ENCODE peak calls at places on chromosomes 4 and X, in four cellular contexts. One of them, this sample, is unnamed.

GRCh38 chr4:172813359-172813923 is 355.2 kb upstream of the GALNT7 start:
- DNase-seq in left lung: no peak
- DNase-seq in NCI-H2171: no peak
- DNase-seq in RPMI7951: no peak
- DNase-seq in this sample: no peak

GRCh38 chr4:3305610-3306371 is 13.0 kb downstream of the RGS12 start:
- DNase-seq in left lung: no peak
- DNase-seq in NCI-H2171: peak; percentile 55
- DNase-seq in RPMI7951: no peak
- DNase-seq in this sample: peak; percentile 42

GRCh38 chr4:61462451-61463326 is 262.6 kb downstream of the ADGRL3 start:
- DNase-seq in left lung: no peak
- DNase-seq in NCI-H2171: no peak
- DNase-seq in RPMI7951: no peak
- DNase-seq in this sample: no peak

GRCh38 chr4:170420255-170420693 is 330.5 kb upstream of the AADAT start:
- DNase-seq in left lung: no peak
- DNase-seq in NCI-H2171: no peak
- DNase-seq in RPMI7951: peak; percentile 8
- DNase-seq in this sample: no peak

GRCh38 chr4:55762815-55763214 is 56.8 kb upstream of the EXOC1L start:
- DNase-seq in left lung: no peak
- DNase-seq in NCI-H2171: no peak
- DNase-seq in RPMI7951: no peak
- DNase-seq in this sample: no peak

GRCh38 chr4:182179105-182179504 is 64.1 kb upstream of the TENM3 start:
- DNase-seq in left lung: no peak
- DNase-seq in NCI-H2171: no peak
- DNase-seq in RPMI7951: peak; percentile 73
- DNase-seq in this sample: no peak

GRCh38 chr4:4625488-4625887 is 83.6 kb upstream of the STX18 start:
- DNase-seq in left lung: no peak
- DNase-seq in NCI-H2171: no peak
- DNase-seq in RPMI7951: peak; percentile 94
- DNase-seq in this sample: no peak

GRCh38 chr4:74038161-74039064 is at the start of gene CXCL3:
- DNase-seq in left lung: peak; percentile 91
- DNase-seq in NCI-H2171: no peak
- DNase-seq in RPMI7951: peak; percentile 72
- DNase-seq in this sample: no peak

GRCh38 chr4:142091691-142092182 is 455.4 kb downstream of the IL15 start:
- DNase-seq in left lung: no peak
- DNase-seq in NCI-H2171: no peak
- DNase-seq in RPMI7951: peak; percentile 87
- DNase-seq in this sample: no peak

GRCh38 chrX:41022579-41022978 is 62.7 kb upstream of the USP9X start:
- DNase-seq in left lung: no peak
- DNase-seq in NCI-H2171: no peak
- DNase-seq in RPMI7951: peak; percentile 55
- DNase-seq in this sample: no peak

GRCh38 chr4:182862921-182863320 is 54.3 kb downstream of the DCTD start:
- DNase-seq in left lung: peak; percentile 77
- DNase-seq in NCI-H2171: no peak
- DNase-seq in RPMI7951: no peak
- DNase-seq in this sample: no peak

GRCh38 chr4:72320185-72320948 is 248.7 kb downstream of the ADAMTS3 start:
- DNase-seq in left lung: no peak
- DNase-seq in NCI-H2171: no peak
- DNase-seq in RPMI7951: no peak
- DNase-seq in this sample: no peak

GRCh38 chr4:40672528-40673522 is 43.2 kb upstream of the RBM47 start:
- DNase-seq in left lung: peak; percentile 55
- DNase-seq in NCI-H2171: no peak
- DNase-seq in RPMI7951: peak; percentile 93
- DNase-seq in this sample: peak; percentile 78

GRCh38 chrX:30900227-30900626 is 11.2 kb upstream of the TAB3 start:
- DNase-seq in left lung: no peak
- DNase-seq in NCI-H2171: no peak
- DNase-seq in RPMI7951: peak; percentile 5
- DNase-seq in this sample: no peak

GRCh38 chr4:175413561-175413960 is 398.5 kb downstream of the GPM6A start:
- DNase-seq in left lung: no peak
- DNase-seq in NCI-H2171: no peak
- DNase-seq in RPMI7951: peak; percentile 16
- DNase-seq in this sample: no peak

GRCh38 chrX:53441531-53442321 is 7.6 kb upstream of the HSD17B10 start:
- DNase-seq in left lung: peak; percentile 86
- DNase-seq in NCI-H2171: peak; percentile 58
- DNase-seq in RPMI7951: peak; percentile 83
- DNase-seq in this sample: peak; percentile 59

GRCh38 chr4:31108762-31109161 is 388.6 kb downstream of the PCDH7 start:
- DNase-seq in left lung: no peak
- DNase-seq in NCI-H2171: no peak
- DNase-seq in RPMI7951: no peak
- DNase-seq in this sample: no peak

GRCh38 chrX:38868941-38869378 is 67.7 kb downstream of the MID1IP1 start:
- DNase-seq in left lung: no peak
- DNase-seq in NCI-H2171: no peak
- DNase-seq in RPMI7951: peak; percentile 70
- DNase-seq in this sample: no peak

GRCh38 chrX:1807301-1807731 is 192.5 kb downstream of the ASMT start:
- DNase-seq in left lung: no peak
- DNase-seq in NCI-H2171: peak; percentile 10
- DNase-seq in RPMI7951: peak; percentile 79
- DNase-seq in this sample: no peak

GRCh38 chr4:154314248-154314647 is 177.4 kb downstream of the DCHS2 start:
- DNase-seq in left lung: no peak
- DNase-seq in NCI-H2171: no peak
- DNase-seq in RPMI7951: peak; percentile 46
- DNase-seq in this sample: no peak

GRCh38 chr4:111064342-111064993 is 441.6 kb upstream of the PITX2 start:
- DNase-seq in left lung: no peak
- DNase-seq in NCI-H2171: no peak
- DNase-seq in RPMI7951: peak; percentile 9
- DNase-seq in this sample: no peak

GRCh38 chr4:54213812-54214211 is 15.3 kb upstream of the PDGFRA start:
- DNase-seq in left lung: no peak
- DNase-seq in NCI-H2171: no peak
- DNase-seq in RPMI7951: peak; percentile 32
- DNase-seq in this sample: no peak

GRCh38 chr4:151948351-151949016 is 187.7 kb upstream of the GATB start:
- DNase-seq in left lung: no peak
- DNase-seq in NCI-H2171: no peak
- DNase-seq in RPMI7951: peak; percentile 49
- DNase-seq in this sample: no peak

GRCh38 chrX:154374361-154375155 is at the start of gene FLNA:
- DNase-seq in left lung: no peak
- DNase-seq in NCI-H2171: no peak
- DNase-seq in RPMI7951: peak; percentile 16
- DNase-seq in this sample: no peak

GRCh38 chr4:47334597-47335185 is 128.8 kb downstream of the COMMD8 start:
- DNase-seq in left lung: no peak
- DNase-seq in NCI-H2171: no peak
- DNase-seq in RPMI7951: no peak
- DNase-seq in this sample: no peak

GRCh38 chr4:1524761-1525160 is 118.5 kb upstream of the NKX1-1 start:
- DNase-seq in left lung: no peak
- DNase-seq in NCI-H2171: no peak
- DNase-seq in RPMI7951: no peak
- DNase-seq in this sample: no peak

GRCh38 chrX:120306640-120307039 is 4.6 kb downstream of the TMEM255A start:
- DNase-seq in left lung: no peak
- DNase-seq in NCI-H2171: no peak
- DNase-seq in RPMI7951: peak; percentile 11
- DNase-seq in this sample: no peak

GRCh38 chr4:168781341-168781740 is 228.7 kb downstream of the CBR4 start:
- DNase-seq in left lung: no peak
- DNase-seq in NCI-H2171: no peak
- DNase-seq in RPMI7951: no peak
- DNase-seq in this sample: no peak

GRCh38 chr4:23022032-23022431 is 329.3 kb downstream of the GBA3 start:
- DNase-seq in left lung: no peak
- DNase-seq in NCI-H2171: no peak
- DNase-seq in RPMI7951: peak; percentile 84
- DNase-seq in this sample: no peak

GRCh38 chrX:41558531-41558930 is 111.4 kb downstream of the NYX start:
- DNase-seq in left lung: no peak
- DNase-seq in NCI-H2171: no peak
- DNase-seq in RPMI7951: peak; percentile 8
- DNase-seq in this sample: no peak

GRCh38 chr4:6198768-6199343 is 1.5 kb downstream of the JAKMIP1 start:
- DNase-seq in left lung: no peak
- DNase-seq in NCI-H2171: no peak
- DNase-seq in RPMI7951: no peak
- DNase-seq in this sample: no peak

GRCh38 chr4:177519481-177520270 is 77.4 kb upstream of the AGA start:
- DNase-seq in left lung: no peak
- DNase-seq in NCI-H2171: no peak
- DNase-seq in RPMI7951: no peak
- DNase-seq in this sample: no peak

GRCh38 chrX:74523870-74524735 is 90.3 kb downstream of the RLIM start:
- DNase-seq in left lung: no peak
- DNase-seq in NCI-H2171: no peak
- DNase-seq in RPMI7951: peak; percentile 29
- DNase-seq in this sample: no peak

GRCh38 chr4:164261831-164262230 is 492.1 kb upstream of the SMIM31 start:
- DNase-seq in left lung: no peak
- DNase-seq in NCI-H2171: no peak
- DNase-seq in RPMI7951: no peak
- DNase-seq in this sample: no peak

GRCh38 chrX:67582436-67582835 is 38.6 kb downstream of the AR start:
- DNase-seq in left lung: no peak
- DNase-seq in NCI-H2171: no peak
- DNase-seq in RPMI7951: no peak
- DNase-seq in this sample: no peak

GRCh38 chr4:54986095-54986846 is 139.1 kb downstream of the KDR start:
- DNase-seq in left lung: no peak
- DNase-seq in NCI-H2171: no peak
- DNase-seq in RPMI7951: no peak
- DNase-seq in this sample: no peak

GRCh38 chr4:39043697-39044363 is 11.6 kb upstream of the TMEM156 start:
- DNase-seq in left lung: no peak
- DNase-seq in NCI-H2171: no peak
- DNase-seq in RPMI7951: peak; percentile 24
- DNase-seq in this sample: no peak

GRCh38 chr4:5636766-5637670 is 71.3 kb downstream of the EVC2 start:
- DNase-seq in left lung: no peak
- DNase-seq in NCI-H2171: no peak
- DNase-seq in RPMI7951: peak; percentile 94
- DNase-seq in this sample: no peak

GRCh38 chr4:38242822-38243384 is 282.7 kb downstream of the PTTG2 start:
- DNase-seq in left lung: no peak
- DNase-seq in NCI-H2171: no peak
- DNase-seq in RPMI7951: peak; percentile 24
- DNase-seq in this sample: no peak